ENCODE peak calls at places on chromosomes 7 and 10, in seven cellular contexts. U is dermis microvascular lymphatic vessel endothelial cell, D is NB4, L is dorsolateral prefrontal cortex, B is sigmoid colon, M is heart left ventricle, A is substantia nigra. O is an unnamed sample.

GRCh38 chr10:102785818-102786217 is 42.1 kb downstream of the WBP1L start:
- DNase-seq in U (peak), D (peak), L (no peak), B (no peak), M (peak), A (no peak), O (no peak)

GRCh38 chr7:25308898-25309521 is 80.7 kb upstream of the NPVF start:
- DNase-seq in U (no peak), D (no peak), L (no peak), B (no peak), M (no peak), A (no peak), O (no peak)

GRCh38 chr7:149310113-149310836 is 48.3 kb downstream of the ZNF783 start:
- DNase-seq in U (peak), D (peak), L (no peak), B (no peak), M (no peak), A (no peak), O (no peak)

GRCh38 chr7:130901209-130901783 is 167.3 kb upstream of the KLF14 start:
- DNase-seq in U (no peak), D (no peak), L (peak), B (peak), M (peak), A (no peak), O (peak)

GRCh38 chr10:124740374-124741280 is 3.6 kb downstream of the FAM53B start:
- DNase-seq in U (no peak), D (peak), L (peak), B (peak), M (peak), A (peak), O (peak)

GRCh38 chr7:44881610-44882009 is 3.7 kb downstream of the PURB start:
- DNase-seq in U (no peak), D (peak), L (no peak), B (no peak), M (no peak), A (no peak), O (no peak)

GRCh38 chr7:134784251-134785049 is 5.0 kb downstream of the CALD1 start:
- DNase-seq in U (peak), D (no peak), L (no peak), B (no peak), M (no peak), A (no peak), O (no peak)

GRCh38 chr10:125396651-125397050 is 236.3 kb upstream of the CTBP2 start:
- DNase-seq in U (no peak), D (no peak), L (no peak), B (no peak), M (no peak), A (no peak), O (no peak)

GRCh38 chr10:133235265-133235664 is 2.4 kb upstream of the VENTX start:
- DNase-seq in U (no peak), D (peak), L (no peak), B (no peak), M (no peak), A (no peak), O (no peak)

GRCh38 chr7:93178213-93178612 is 30.0 kb upstream of the SAMD9L start:
- DNase-seq in U (no peak), D (peak), L (no peak), B (no peak), M (no peak), A (no peak), O (no peak)

GRCh38 chr10:86439544-86439943 is 72.9 kb upstream of the GRID1 start:
- DNase-seq in U (no peak), D (peak), L (peak), B (peak), M (peak), A (peak), O (peak)

GRCh38 chr7:17118412-17118811 is 180.0 kb upstream of the AHR start:
- DNase-seq in U (no peak), D (no peak), L (no peak), B (no peak), M (no peak), A (no peak), O (no peak)

GRCh38 chr10:79260803-79261740 is 86.2 kb upstream of the PPIF start:
- DNase-seq in U (no peak), D (no peak), L (peak), B (peak), M (no peak), A (no peak), O (peak)

GRCh38 chr10:6053816-6054581 is 8.2 kb downstream of the IL2RA start:
- DNase-seq in U (no peak), D (no peak), L (no peak), B (peak), M (peak), A (no peak), O (no peak)

GRCh38 chr10:34102237-34102673 is 712.8 kb downstream of the PARD3 start:
- DNase-seq in U (no peak), D (no peak), L (no peak), B (peak), M (peak), A (no peak), O (no peak)

GRCh38 chr7:42522227-42522991 is 285.4 kb upstream of the GLI3 start:
- DNase-seq in U (no peak), D (peak), L (no peak), B (no peak), M (no peak), A (no peak), O (no peak)

GRCh38 chr10:79304479-79305087 is 42.7 kb upstream of the PPIF start:
- DNase-seq in U (no peak), D (no peak), L (no peak), B (no peak), M (no peak), A (no peak), O (no peak)

GRCh38 chr7:73707045-73707631 is 12.3 kb downstream of the STX1A start:
- DNase-seq in U (no peak), D (no peak), L (peak), B (no peak), M (no peak), A (no peak), O (peak)